ENCODE peak calls at places on chromosomes 13 and 19, in five cellular contexts. Q, J, K, D and O are unnamed samples. For H3K36me3, the result is how much of the 10 kb centered on the place peaks cover.

GRCh38 chr19:43672061-43672679 is 2.2 kb upstream of the PLAUR start:
- DNase-seq in J (no peak), D (no peak), K (peak), Q (no peak), O (no peak)

GRCh38 chr19:5329141-5329540 is 11.5 kb downstream of the PTPRS start:
- DNase-seq in D (no peak), Q (no peak), K (no peak), J (no peak), O (no peak)

GRCh38 chr19:7507884-7508283 is 8.0 kb upstream of the ZNF358 start:
- DNase-seq in D (peak), J (peak), K (peak), Q (peak), O (peak)

GRCh38 chr19:48111280-48111679 is 663 bp upstream of the PLA2G4C start:
- DNase-seq in K (peak), J (no peak), D (no peak), Q (no peak), O (no peak)

GRCh38 chr13:31731923-31732322 is 7.4 kb upstream of the RXFP2 start:
- DNase-seq in K (no peak), D (no peak), Q (no peak), J (no peak), O (no peak)

GRCh38 chr13:25525884-25526283 is 154.1 kb downstream of the ATP8A2 start:
- DNase-seq in D (no peak), J (no peak), Q (no peak), K (no peak), O (no peak)

GRCh38 chr19:36950335-36951119 is 34.4 kb downstream of the ZNF568 start:
- DNase-seq in J (no peak), K (no peak), D (no peak), Q (no peak), O (no peak)

GRCh38 chr19:43408043-43408442 is 6.6 kb upstream of the TEX101 start:
- DNase-seq in K (peak), D (no peak), J (no peak), Q (no peak), O (no peak)

GRCh38 chr13:84563611-84564010 is 681.3 kb upstream of the SLITRK1 start:
- DNase-seq in K (no peak), J (no peak), Q (no peak), D (no peak), O (peak)

GRCh38 chr13:93116809-93117208 is 109.8 kb upstream of the GPC6 start:
- DNase-seq in K (peak), Q (no peak), D (no peak), J (peak), O (no peak)

GRCh38 chr19:5083547-5083965 is 114.6 kb downstream of the KDM4B start:
- DNase-seq in K (no peak), Q (no peak), D (peak), J (no peak), O (no peak)

GRCh38 chr19:7729831-7730285 is 2.1 kb downstream of the CLEC4G start:
- DNase-seq in K (peak), J (no peak), Q (no peak), D (no peak), O (no peak)

GRCh38 chr13:76148374-76148773 is 512.2 kb downstream of the LMO7 start:
- DNase-seq in D (no peak), Q (no peak), J (no peak), K (no peak), O (no peak)

GRCh38 chr13:40657307-40657706 is 9.1 kb downstream of the FOXO1 start:
- DNase-seq in K (no peak), Q (no peak), D (no peak), J (no peak), O (no peak)

GRCh38 chr13:30748717-30749116 is 13.4 kb downstream of the ALOX5AP start:
- DNase-seq in D (no peak), Q (no peak), J (no peak), K (no peak), O (no peak)

GRCh38 chr13:79637086-79637763 is 156.3 kb downstream of the NDFIP2 start:
- DNase-seq in K (no peak), Q (no peak), D (peak), J (no peak), O (peak)

GRCh38 chr13:99870541-99870940 is 101.0 kb downstream of the ZIC5 start:
- DNase-seq in K (no peak), D (no peak), Q (no peak), J (no peak), O (no peak)

GRCh38 chr13:93963266-93964131 is 516.0 kb downstream of the DCT start:
- DNase-seq in K (no peak), Q (no peak), J (no peak), D (no peak), O (no peak)

GRCh38 chr13:101144808-101145419 is 271.4 kb downstream of the NALCN start:
- DNase-seq in K (peak), Q (no peak), J (peak), D (no peak), O (no peak)

GRCh38 chr19:42207767-42208259 is 9.7 kb downstream of the DEDD2 start:
- DNase-seq in K (no peak), J (no peak), Q (no peak), D (no peak), O (no peak)

GRCh38 chr13:113489549-113490495 is 689 bp downstream of the DCUN1D2 start:
- DNase-seq in K (peak), J (peak), D (no peak), Q (peak), O (peak)

GRCh38 chr13:23644527-23644926 is 74.3 kb downstream of the TNFRSF19 start:
- DNase-seq in J (no peak), K (no peak), D (no peak), Q (no peak), O (no peak)

GRCh38 chr19:45186509-45187334 is 8.1 kb downstream of the BLOC1S3 start:
- DNase-seq in K (no peak), J (no peak), D (no peak), Q (no peak), O (no peak)

GRCh38 chr13:22770891-22771290 is 409.9 kb upstream of the SGCG start:
- DNase-seq in Q (no peak), K (no peak), J (no peak), D (no peak), O (no peak)

GRCh38 chr13:42876810-42877550 is 95.6 kb downstream of the FAM216B start:
- DNase-seq in Q (no peak), D (no peak), J (no peak), K (no peak), O (no peak)

GRCh38 chr13:97334690-97335089 is 99.3 kb upstream of the RAP2A start:
- DNase-seq in Q (no peak), D (no peak), K (no peak), J (no peak), O (no peak)

GRCh38 chr19:19748249-19748938 is 15.5 kb upstream of the ZNF14 start:
- DNase-seq in K (no peak), D (no peak), Q (no peak), J (no peak), O (no peak)

GRCh38 chr19:3636962-3637361 is 10.4 kb upstream of the CACTIN start:
- DNase-seq in D (no peak), Q (no peak), J (no peak), K (no peak), O (no peak)
- H3K36me3 ChIP-seq in D (under half), Q (under half), J (under half), K (under half), O (under half)

GRCh38 chr19:1839658-1840540 is 8.4 kb downstream of the REXO1 start:
- DNase-seq in K (no peak), Q (peak), D (no peak), J (no peak), O (no peak)

GRCh38 chr19:1841209-1841924 is 6.9 kb downstream of the REXO1 start:
- DNase-seq in J (no peak), D (no peak), K (no peak), Q (no peak), O (no peak)

GRCh38 chr19:1843116-1843515 is 5.2 kb downstream of the REXO1 start:
- DNase-seq in J (no peak), K (no peak), D (no peak), Q (no peak), O (no peak)

GRCh38 chr19:1837625-1838105 is 10.6 kb downstream of the REXO1 start:
- DNase-seq in D (no peak), J (peak), K (peak), Q (peak), O (no peak)

DNA sequence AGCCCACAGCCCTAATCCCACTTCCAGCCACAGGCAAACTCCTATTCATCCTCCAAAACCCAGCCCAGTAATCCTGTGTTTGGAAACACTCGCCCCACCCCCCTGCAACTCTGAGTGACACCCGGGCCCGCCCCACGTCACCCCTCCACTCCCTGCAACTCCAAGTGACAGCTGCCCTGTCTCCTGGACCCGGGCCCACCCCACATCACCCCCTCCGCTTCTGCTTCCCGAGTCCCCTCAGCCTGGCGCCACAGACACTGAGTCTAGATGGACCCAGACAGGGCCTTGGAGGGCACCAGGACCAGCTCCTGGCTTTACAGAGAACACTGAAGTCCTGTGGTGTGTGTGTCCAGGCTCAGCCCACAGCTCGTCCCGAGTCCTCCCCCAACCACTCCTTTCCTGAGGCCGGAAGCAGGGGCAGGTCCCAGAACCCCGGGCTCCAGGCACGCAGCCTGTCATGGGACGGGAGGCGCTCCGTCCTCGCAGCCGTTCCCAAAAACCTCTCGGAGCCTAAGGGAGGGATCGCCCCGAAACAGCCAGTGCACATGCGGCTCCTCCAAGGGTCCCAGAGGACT is 7.7 kb downstream of the REXO1 start:
- DNase-seq in K (no peak), D (no peak), Q (no peak), J (no peak), O (no peak)
- H3K4me3 ChIP-seq in K (no peak), D (no peak), Q (no peak), J (no peak), O (no peak)

DNA sequence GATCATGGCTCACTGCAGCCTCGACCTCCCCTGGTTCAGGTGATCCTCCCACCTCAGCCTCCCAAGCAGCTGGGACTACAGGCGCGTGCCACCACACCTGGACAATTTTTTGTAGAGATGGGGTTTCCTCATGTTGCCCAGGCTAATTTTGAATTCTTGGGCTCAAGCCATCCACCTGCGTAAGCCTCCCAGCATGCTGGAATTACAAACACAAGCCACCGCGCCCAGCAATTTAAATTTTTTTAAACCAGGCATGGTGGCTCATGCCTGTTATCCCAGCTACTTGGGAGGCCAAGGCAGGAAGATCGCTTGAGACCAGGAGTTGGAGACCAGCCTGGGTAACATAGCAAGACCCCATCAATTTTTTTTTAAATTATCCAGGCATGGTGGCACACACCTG is 59.9 kb upstream of the USE1 start:
- DNase-seq in J (no peak), D (no peak), Q (no peak), K (no peak), O (no peak)
- H3K36me3 ChIP-seq in J (under half), D (under half), Q (under half), K (under half), O (under half)

GRCh38 chr19:38304866-38305429 is 897 bp downstream of the C19orf33 start:
- DNase-seq in Q (peak), K (peak), J (peak), D (no peak), O (peak)

GRCh38 chr19:38306236-38306635 is 2.2 kb downstream of the C19orf33 start:
- DNase-seq in J (no peak), Q (no peak), D (no peak), K (no peak), O (no peak)

GRCh38 chr19:38303517-38304351 is at the start of gene C19orf33:
- DNase-seq in K (peak), J (peak), Q (peak), D (no peak), O (peak)

GRCh38 chr19:38307076-38307475 is 3.0 kb downstream of the C19orf33 start:
- DNase-seq in K (no peak), J (no peak), Q (no peak), D (no peak), O (no peak)

DNA sequence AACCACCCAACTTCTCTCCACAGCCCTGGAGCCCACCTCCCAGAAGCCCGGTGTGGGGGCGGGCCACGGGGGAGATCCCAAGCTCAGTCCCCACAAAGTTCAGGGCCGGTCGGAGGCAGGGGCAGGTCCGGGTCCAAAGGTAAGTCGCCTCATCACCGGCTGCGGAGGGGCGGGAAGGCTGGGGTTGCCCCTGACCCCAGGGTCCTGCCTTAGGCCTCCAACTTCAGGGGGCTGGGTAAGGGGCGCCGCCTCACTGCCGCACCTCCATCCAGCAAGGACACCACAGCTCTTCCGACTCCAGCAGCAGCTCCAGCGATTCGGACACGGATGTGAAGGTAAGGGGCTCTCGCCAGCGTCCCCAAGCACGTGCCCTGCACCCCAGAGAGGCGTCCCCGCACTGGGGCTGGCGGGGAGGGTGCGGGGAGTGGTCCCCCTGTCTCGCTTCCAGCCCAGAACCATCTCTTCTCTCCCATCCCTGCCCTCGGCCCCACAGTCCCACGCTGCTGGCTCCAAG is 358 bp downstream of the C19orf33 start:
- DNase-seq in D (no peak), Q (no peak), K (peak), J (no peak), O (no peak)
- H3K4me3 ChIP-seq in D (no peak), Q (peak), K (peak), J (peak), O (no peak)

DNA sequence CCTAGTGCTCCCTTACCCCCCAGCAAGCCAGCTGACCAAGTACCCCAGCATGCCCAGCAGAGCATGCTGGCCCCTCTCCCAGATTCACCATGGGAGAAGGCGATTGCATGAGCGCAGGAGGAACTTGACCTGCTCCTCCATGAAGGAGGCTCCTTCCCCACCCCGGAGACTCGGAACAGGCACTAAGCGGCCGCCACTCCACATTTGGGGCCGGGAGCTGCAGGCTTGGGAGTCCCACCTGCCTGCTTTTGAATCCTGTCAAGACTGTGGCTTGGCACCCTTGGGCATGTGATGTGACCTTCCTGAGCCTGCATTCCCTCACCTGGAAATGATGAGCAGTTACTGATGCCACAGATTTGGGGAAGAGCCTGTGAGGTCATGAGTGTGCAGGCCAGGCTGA is 12.7 kb upstream of the TIMM50 start:
- DNase-seq in Q (no peak), J (no peak), D (no peak), K (no peak), O (no peak)
- H3K36me3 ChIP-seq in Q (under half), J (under half), D (under half), K (under half), O (half or more)

DNA sequence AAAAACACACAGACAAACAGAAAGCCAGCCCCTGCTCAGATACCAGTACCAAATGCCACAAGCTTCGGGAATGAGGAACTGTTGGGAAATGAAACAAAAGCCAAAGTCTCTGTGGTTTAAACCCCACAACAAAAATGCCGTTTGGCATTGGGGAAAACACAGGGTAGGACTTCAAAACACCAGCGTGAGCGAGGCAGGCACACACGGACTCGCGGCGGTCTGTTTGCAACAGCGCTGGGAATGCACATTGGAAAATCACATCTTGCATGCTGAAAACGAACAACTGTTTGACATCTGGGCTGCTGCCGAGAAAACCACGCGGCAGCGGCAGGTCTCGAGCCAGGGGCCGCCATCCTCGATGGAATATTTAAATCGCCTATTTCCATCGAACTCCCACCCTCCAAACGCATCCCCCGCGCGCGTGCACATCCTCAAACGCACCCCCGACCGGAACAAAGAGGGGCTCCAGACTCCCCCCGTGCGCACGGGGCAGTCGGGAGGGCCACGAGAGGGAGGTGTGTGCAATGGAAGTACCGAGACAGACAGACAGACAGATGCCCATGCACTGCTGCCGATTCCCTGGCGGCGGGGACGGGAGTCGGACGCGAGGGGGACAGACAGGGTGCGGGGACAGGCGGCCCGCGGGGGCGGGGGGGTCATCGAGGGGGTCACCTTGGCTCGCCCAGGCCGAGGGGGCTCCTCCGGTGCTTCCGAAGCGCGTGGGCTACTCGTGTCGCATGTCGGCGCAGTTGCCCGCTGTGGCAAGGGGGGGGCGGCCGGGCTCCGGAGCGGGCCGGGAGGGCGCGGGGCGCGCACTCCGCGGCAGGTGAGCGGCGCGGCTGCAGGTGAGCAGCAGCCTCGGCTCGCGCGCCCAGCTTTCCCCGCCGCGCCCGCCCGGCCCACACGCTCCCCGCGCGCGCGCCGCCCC is at the start of gene GPR12:
- DNase-seq in J (no peak), D (no peak), K (peak), Q (no peak), O (no peak)
- H3K4me3 ChIP-seq in J (peak), D (peak), K (peak), Q (no peak), O (no peak)

DNA sequence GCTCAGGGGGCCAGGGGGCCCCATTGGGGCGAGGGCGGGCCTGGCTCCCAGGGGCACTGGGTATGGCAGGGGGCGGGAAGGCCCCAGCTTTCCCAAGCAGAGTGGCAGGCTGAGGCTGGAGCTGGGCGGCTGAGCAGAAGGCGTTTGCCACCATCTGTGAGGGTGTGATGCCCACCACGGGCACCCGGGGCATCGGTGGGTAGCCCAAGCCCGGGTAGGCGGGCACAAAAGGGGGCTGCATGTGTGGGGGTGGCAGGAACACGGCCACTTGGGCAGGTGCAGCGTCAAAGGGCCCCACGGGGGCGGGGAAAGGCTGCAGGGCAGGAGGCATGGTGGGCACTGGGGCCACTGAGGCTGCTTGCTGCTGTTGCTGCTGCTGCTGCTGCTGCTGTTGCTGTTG is 22.8 kb downstream of the NUMBL start:
- DNase-seq in K (no peak), D (no peak), J (no peak), Q (no peak), O (no peak)
- H3K36me3 ChIP-seq in K (under half), D (under half), J (under half), Q (under half), O (under half)

DNA sequence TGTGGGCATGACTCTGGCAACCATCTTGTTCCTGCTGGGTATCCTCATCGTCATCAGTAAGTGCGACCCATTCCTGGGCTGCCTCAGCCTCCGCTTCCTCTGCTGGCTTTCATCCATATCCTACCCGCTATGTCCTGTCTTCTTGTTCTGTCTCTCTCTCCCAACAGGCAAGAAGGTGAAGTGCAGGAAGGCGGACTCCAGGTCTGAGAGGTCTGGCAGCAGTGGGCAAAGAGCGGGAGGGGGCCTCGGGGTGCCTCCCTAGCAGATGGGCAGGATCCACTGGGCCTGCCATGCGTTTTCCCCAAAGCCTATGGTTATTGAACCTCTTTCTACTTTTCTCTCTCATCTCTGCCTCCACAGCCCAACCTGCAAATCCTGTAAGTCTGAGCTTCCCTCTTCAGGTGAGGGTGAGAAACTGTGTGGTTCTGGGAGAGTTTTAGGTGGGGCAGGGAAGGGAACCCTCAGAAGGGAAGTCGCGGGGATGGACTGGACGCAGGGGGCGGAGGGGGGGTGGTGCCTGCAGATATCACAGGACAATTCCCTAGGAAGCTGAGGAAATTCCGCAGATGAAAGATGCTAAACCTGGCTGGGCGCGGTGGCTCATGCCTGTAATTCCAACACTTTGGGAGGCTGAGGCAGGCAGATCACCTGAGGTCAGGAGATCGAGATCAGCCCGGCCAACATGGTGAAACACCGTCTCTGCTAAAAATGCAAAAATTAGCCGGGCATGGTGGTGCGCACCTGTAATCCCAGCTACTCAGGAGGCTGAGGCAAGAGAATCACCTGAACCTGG is 3.1 kb upstream of the FXYD5 start:
- DNase-seq in Q (no peak), J (no peak), D (peak), K (peak), O (no peak)
- H3K4me3 ChIP-seq in Q (no peak), J (no peak), D (no peak), K (peak), O (no peak)